ENCODE peak calls at places on chromosome 5, in seven cellular contexts. One of them, this sample, is unnamed.

GRCh38 chr5:119287547-119288073 is 68.2 kb upstream of the TNFAIP8 start:
- DNase-seq in Ammon's horn: no peak
- DNase-seq in neuronal stem cell: no peak
- DNase-seq in iris pigment epithelial cell: peak; percentile 63
- DNase-seq in AG08396: no peak
- DNase-seq in activated CD8-positive, alpha-beta memory T cell treated with anti-CD3 and anti-CD28 coated beads, Interleukin-2, amount 10 ng/mL, durations not matched to agents 7 days and 5 days: peak; percentile 64
- DNase-seq in NCI-H1694 treated with DMSO at 0.1 percent for 48 hours: no peak
- DNase-seq in this sample: no peak

GRCh38 chr5:12655675-12656074 is 751.4 kb upstream of the CTNND2 start:
- DNase-seq in Ammon's horn: no peak
- DNase-seq in neuronal stem cell: no peak
- DNase-seq in iris pigment epithelial cell: no peak
- DNase-seq in AG08396: no peak
- DNase-seq in activated CD8-positive, alpha-beta memory T cell treated with anti-CD3 and anti-CD28 coated beads, Interleukin-2, amount 10 ng/mL, durations not matched to agents 7 days and 5 days: no peak
- DNase-seq in NCI-H1694 treated with DMSO at 0.1 percent for 48 hours: no peak
- DNase-seq in this sample: no peak

GRCh38 chr5:149001154-149001553 is 61.7 kb downstream of the SH3TC2 start:
- DNase-seq in Ammon's horn: no peak
- DNase-seq in neuronal stem cell: no peak
- DNase-seq in iris pigment epithelial cell: peak; percentile 42
- DNase-seq in AG08396: no peak
- DNase-seq in activated CD8-positive, alpha-beta memory T cell treated with anti-CD3 and anti-CD28 coated beads, Interleukin-2, amount 10 ng/mL, durations not matched to agents 7 days and 5 days: no peak
- DNase-seq in NCI-H1694 treated with DMSO at 0.1 percent for 48 hours: no peak
- DNase-seq in this sample: no peak

GRCh38 chr5:142697356-142697807 is 11.5 kb upstream of the FGF1 start:
- DNase-seq in Ammon's horn: peak; percentile 71
- DNase-seq in neuronal stem cell: no peak
- DNase-seq in iris pigment epithelial cell: peak; percentile 83
- DNase-seq in AG08396: peak; percentile 26
- DNase-seq in activated CD8-positive, alpha-beta memory T cell treated with anti-CD3 and anti-CD28 coated beads, Interleukin-2, amount 10 ng/mL, durations not matched to agents 7 days and 5 days: no peak
- DNase-seq in NCI-H1694 treated with DMSO at 0.1 percent for 48 hours: no peak
- DNase-seq in this sample: no peak

GRCh38 chr5:10572451-10572850 is 8.6 kb downstream of the ANKRD33B start:
- DNase-seq in Ammon's horn: no peak
- DNase-seq in neuronal stem cell: no peak
- DNase-seq in iris pigment epithelial cell: no peak
- DNase-seq in AG08396: no peak
- DNase-seq in activated CD8-positive, alpha-beta memory T cell treated with anti-CD3 and anti-CD28 coated beads, Interleukin-2, amount 10 ng/mL, durations not matched to agents 7 days and 5 days: no peak
- DNase-seq in NCI-H1694 treated with DMSO at 0.1 percent for 48 hours: no peak
- DNase-seq in this sample: no peak

GRCh38 chr5:68225188-68225910 is 9.8 kb downstream of the PIK3R1 start:
- DNase-seq in Ammon's horn: peak; percentile 62
- DNase-seq in neuronal stem cell: no peak
- DNase-seq in iris pigment epithelial cell: peak; percentile 94
- DNase-seq in AG08396: peak; percentile 64
- DNase-seq in activated CD8-positive, alpha-beta memory T cell treated with anti-CD3 and anti-CD28 coated beads, Interleukin-2, amount 10 ng/mL, durations not matched to agents 7 days and 5 days: no peak
- DNase-seq in NCI-H1694 treated with DMSO at 0.1 percent for 48 hours: no peak
- DNase-seq in this sample: peak; percentile 82

GRCh38 chr5:84425365-84425764 is 40.7 kb upstream of the EDIL3 start:
- DNase-seq in Ammon's horn: no peak
- DNase-seq in neuronal stem cell: no peak
- DNase-seq in iris pigment epithelial cell: no peak
- DNase-seq in AG08396: no peak
- DNase-seq in activated CD8-positive, alpha-beta memory T cell treated with anti-CD3 and anti-CD28 coated beads, Interleukin-2, amount 10 ng/mL, durations not matched to agents 7 days and 5 days: no peak
- DNase-seq in NCI-H1694 treated with DMSO at 0.1 percent for 48 hours: no peak
- DNase-seq in this sample: no peak

GRCh38 chr5:610744-611730 is 1.1 kb upstream of the CEP72 start:
- DNase-seq in Ammon's horn: no peak
- DNase-seq in neuronal stem cell: no peak
- DNase-seq in iris pigment epithelial cell: no peak
- DNase-seq in AG08396: no peak
- DNase-seq in activated CD8-positive, alpha-beta memory T cell treated with anti-CD3 and anti-CD28 coated beads, Interleukin-2, amount 10 ng/mL, durations not matched to agents 7 days and 5 days: peak; percentile 40
- DNase-seq in NCI-H1694 treated with DMSO at 0.1 percent for 48 hours: no peak
- DNase-seq in this sample: no peak

GRCh38 chr5:14187660-14188059 is 44.5 kb downstream of the TRIO start:
- DNase-seq in Ammon's horn: no peak
- DNase-seq in neuronal stem cell: no peak
- DNase-seq in iris pigment epithelial cell: peak; percentile 71
- DNase-seq in AG08396: no peak
- DNase-seq in activated CD8-positive, alpha-beta memory T cell treated with anti-CD3 and anti-CD28 coated beads, Interleukin-2, amount 10 ng/mL, durations not matched to agents 7 days and 5 days: no peak
- DNase-seq in NCI-H1694 treated with DMSO at 0.1 percent for 48 hours: no peak
- DNase-seq in this sample: no peak

This sample was measured in tibial nerve.